ENCODE peak calls at places on chromosomes 3 and 15, in six cellular contexts. One of them, this sample, is unnamed.

GRCh38 chr15:99931703-99932603 is 198.7 kb upstream of the LYSMD4 start:
- DNase-seq in activated T-cell treated with anti-CD3 and anti-CD28 coated beads for 48 hours: no peak
- DNase-seq in HS-5: peak
- DNase-seq in endothelial cell of umbilical vein: no peak
- DNase-seq in renal cortical epithelial cell: peak
- DNase-seq in activated naive CD8-positive, alpha-beta T cell treated with anti-CD3 and anti-CD28 coated beads, Interleukin-2, amount 50 U/mL, for 16 hours: no peak
- DNase-seq in this sample: no peak

GRCh38 chr3:35565048-35565447 is 74.3 kb upstream of the ARPP21 start:
- DNase-seq in activated T-cell treated with anti-CD3 and anti-CD28 coated beads for 48 hours: no peak
- DNase-seq in HS-5: no peak
- DNase-seq in endothelial cell of umbilical vein: no peak
- DNase-seq in renal cortical epithelial cell: no peak
- DNase-seq in activated naive CD8-positive, alpha-beta T cell treated with anti-CD3 and anti-CD28 coated beads, Interleukin-2, amount 50 U/mL, for 16 hours: no peak
- DNase-seq in this sample: no peak

GRCh38 chr3:13867727-13868126 is 12.1 kb downstream of the WNT7A start:
- DNase-seq in activated T-cell treated with anti-CD3 and anti-CD28 coated beads for 48 hours: no peak
- DNase-seq in HS-5: no peak
- DNase-seq in endothelial cell of umbilical vein: no peak
- DNase-seq in renal cortical epithelial cell: no peak
- DNase-seq in activated naive CD8-positive, alpha-beta T cell treated with anti-CD3 and anti-CD28 coated beads, Interleukin-2, amount 50 U/mL, for 16 hours: no peak
- DNase-seq in this sample: no peak

GRCh38 chr15:49619226-49619625 is 1.4 kb downstream of the FAM227B start:
- DNase-seq in activated T-cell treated with anti-CD3 and anti-CD28 coated beads for 48 hours: no peak
- DNase-seq in HS-5: no peak
- DNase-seq in endothelial cell of umbilical vein: no peak
- DNase-seq in renal cortical epithelial cell: no peak
- DNase-seq in activated naive CD8-positive, alpha-beta T cell treated with anti-CD3 and anti-CD28 coated beads, Interleukin-2, amount 50 U/mL, for 16 hours: no peak
- DNase-seq in this sample: no peak

GRCh38 chr15:92621972-92622533 is 33.5 kb downstream of the FAM174B start:
- DNase-seq in activated T-cell treated with anti-CD3 and anti-CD28 coated beads for 48 hours: no peak
- DNase-seq in HS-5: no peak
- DNase-seq in endothelial cell of umbilical vein: no peak
- DNase-seq in renal cortical epithelial cell: no peak
- DNase-seq in activated naive CD8-positive, alpha-beta T cell treated with anti-CD3 and anti-CD28 coated beads, Interleukin-2, amount 50 U/mL, for 16 hours: no peak
- DNase-seq in this sample: no peak

GRCh38 chr15:60548101-60548500 is 69.2 kb upstream of the ICE2 start:
- DNase-seq in activated T-cell treated with anti-CD3 and anti-CD28 coated beads for 48 hours: peak
- DNase-seq in HS-5: no peak
- DNase-seq in endothelial cell of umbilical vein: no peak
- DNase-seq in renal cortical epithelial cell: peak
- DNase-seq in activated naive CD8-positive, alpha-beta T cell treated with anti-CD3 and anti-CD28 coated beads, Interleukin-2, amount 50 U/mL, for 16 hours: peak
- DNase-seq in this sample: no peak

GRCh38 chr3:175274474-175275218 is 415.5 kb downstream of the NAALADL2 start:
- DNase-seq in activated T-cell treated with anti-CD3 and anti-CD28 coated beads for 48 hours: no peak
- DNase-seq in HS-5: no peak
- DNase-seq in endothelial cell of umbilical vein: no peak
- DNase-seq in renal cortical epithelial cell: no peak
- DNase-seq in activated naive CD8-positive, alpha-beta T cell treated with anti-CD3 and anti-CD28 coated beads, Interleukin-2, amount 50 U/mL, for 16 hours: no peak
- DNase-seq in this sample: no peak

GRCh38 chr15:99051308-99051707 is 43.7 kb upstream of the PGPEP1L start:
- DNase-seq in activated T-cell treated with anti-CD3 and anti-CD28 coated beads for 48 hours: no peak
- DNase-seq in HS-5: no peak
- DNase-seq in endothelial cell of umbilical vein: no peak
- DNase-seq in renal cortical epithelial cell: no peak
- DNase-seq in activated naive CD8-positive, alpha-beta T cell treated with anti-CD3 and anti-CD28 coated beads, Interleukin-2, amount 50 U/mL, for 16 hours: no peak
- DNase-seq in this sample: no peak

GRCh38 chr3:17724122-17724521 is 18.3 kb downstream of the TBC1D5 start:
- DNase-seq in activated T-cell treated with anti-CD3 and anti-CD28 coated beads for 48 hours: no peak
- DNase-seq in HS-5: no peak
- DNase-seq in endothelial cell of umbilical vein: no peak
- DNase-seq in renal cortical epithelial cell: no peak
- DNase-seq in activated naive CD8-positive, alpha-beta T cell treated with anti-CD3 and anti-CD28 coated beads, Interleukin-2, amount 50 U/mL, for 16 hours: no peak
- DNase-seq in this sample: no peak

GRCh38 chr3:52895416-52895815 is 1.9 kb downstream of the STIMATE start:
- DNase-seq in activated T-cell treated with anti-CD3 and anti-CD28 coated beads for 48 hours: no peak
- DNase-seq in HS-5: no peak
- DNase-seq in endothelial cell of umbilical vein: no peak
- DNase-seq in renal cortical epithelial cell: no peak
- DNase-seq in activated naive CD8-positive, alpha-beta T cell treated with anti-CD3 and anti-CD28 coated beads, Interleukin-2, amount 50 U/mL, for 16 hours: no peak
- DNase-seq in this sample: no peak

GRCh38 chr15:51750942-51751686 is at the start of gene TMOD2:
- DNase-seq in activated T-cell treated with anti-CD3 and anti-CD28 coated beads for 48 hours: peak
- DNase-seq in HS-5: no peak
- DNase-seq in endothelial cell of umbilical vein: no peak
- DNase-seq in renal cortical epithelial cell: no peak
- DNase-seq in activated naive CD8-positive, alpha-beta T cell treated with anti-CD3 and anti-CD28 coated beads, Interleukin-2, amount 50 U/mL, for 16 hours: no peak
- DNase-seq in this sample: peak

GRCh38 chr3:14775011-14775410 is 43.8 kb upstream of the FGD5 start:
- DNase-seq in activated T-cell treated with anti-CD3 and anti-CD28 coated beads for 48 hours: no peak
- DNase-seq in HS-5: no peak
- DNase-seq in endothelial cell of umbilical vein: no peak
- DNase-seq in renal cortical epithelial cell: no peak
- DNase-seq in activated naive CD8-positive, alpha-beta T cell treated with anti-CD3 and anti-CD28 coated beads, Interleukin-2, amount 50 U/mL, for 16 hours: no peak
- DNase-seq in this sample: no peak

GRCh38 chr3:26090589-26090988 is 300.7 kb downstream of the OXSM start:
- DNase-seq in activated T-cell treated with anti-CD3 and anti-CD28 coated beads for 48 hours: no peak
- DNase-seq in HS-5: no peak
- DNase-seq in endothelial cell of umbilical vein: no peak
- DNase-seq in renal cortical epithelial cell: no peak
- DNase-seq in activated naive CD8-positive, alpha-beta T cell treated with anti-CD3 and anti-CD28 coated beads, Interleukin-2, amount 50 U/mL, for 16 hours: no peak
- DNase-seq in this sample: no peak

GRCh38 chr15:38699633-38700230 is 135.1 kb upstream of the RASGRP1 start:
- DNase-seq in activated T-cell treated with anti-CD3 and anti-CD28 coated beads for 48 hours: peak
- DNase-seq in HS-5: peak
- DNase-seq in endothelial cell of umbilical vein: peak
- DNase-seq in renal cortical epithelial cell: peak
- DNase-seq in activated naive CD8-positive, alpha-beta T cell treated with anti-CD3 and anti-CD28 coated beads, Interleukin-2, amount 50 U/mL, for 16 hours: peak
- DNase-seq in this sample: no peak

GRCh38 chr3:65597225-65597951 is 441.3 kb downstream of the MAGI1 start:
- DNase-seq in activated T-cell treated with anti-CD3 and anti-CD28 coated beads for 48 hours: no peak
- DNase-seq in HS-5: no peak
- DNase-seq in endothelial cell of umbilical vein: peak
- DNase-seq in renal cortical epithelial cell: peak
- DNase-seq in activated naive CD8-positive, alpha-beta T cell treated with anti-CD3 and anti-CD28 coated beads, Interleukin-2, amount 50 U/mL, for 16 hours: no peak
- DNase-seq in this sample: peak

GRCh38 chr15:83275412-83275811 is 9.1 kb downstream of the BNC1 start:
- DNase-seq in activated T-cell treated with anti-CD3 and anti-CD28 coated beads for 48 hours: no peak
- DNase-seq in HS-5: no peak
- DNase-seq in endothelial cell of umbilical vein: no peak
- DNase-seq in renal cortical epithelial cell: peak
- DNase-seq in activated naive CD8-positive, alpha-beta T cell treated with anti-CD3 and anti-CD28 coated beads, Interleukin-2, amount 50 U/mL, for 16 hours: no peak
- DNase-seq in this sample: no peak

GRCh38 chr15:59995568-59996349 is 8.4 kb upstream of the FOXB1 start:
- DNase-seq in activated T-cell treated with anti-CD3 and anti-CD28 coated beads for 48 hours: no peak
- DNase-seq in HS-5: no peak
- DNase-seq in endothelial cell of umbilical vein: no peak
- DNase-seq in renal cortical epithelial cell: no peak
- DNase-seq in activated naive CD8-positive, alpha-beta T cell treated with anti-CD3 and anti-CD28 coated beads, Interleukin-2, amount 50 U/mL, for 16 hours: no peak
- DNase-seq in this sample: no peak

GRCh38 chr3:189121088-189121487 is 50.7 kb upstream of the TPRG1 start:
- DNase-seq in activated T-cell treated with anti-CD3 and anti-CD28 coated beads for 48 hours: no peak
- DNase-seq in HS-5: no peak
- DNase-seq in endothelial cell of umbilical vein: no peak
- DNase-seq in renal cortical epithelial cell: no peak
- DNase-seq in activated naive CD8-positive, alpha-beta T cell treated with anti-CD3 and anti-CD28 coated beads, Interleukin-2, amount 50 U/mL, for 16 hours: no peak
- DNase-seq in this sample: no peak

GRCh38 chr15:78255421-78256043 is 8.8 kb upstream of the DNAJA4 start:
- DNase-seq in activated T-cell treated with anti-CD3 and anti-CD28 coated beads for 48 hours: no peak
- DNase-seq in HS-5: no peak
- DNase-seq in endothelial cell of umbilical vein: no peak
- DNase-seq in renal cortical epithelial cell: no peak
- DNase-seq in activated naive CD8-positive, alpha-beta T cell treated with anti-CD3 and anti-CD28 coated beads, Interleukin-2, amount 50 U/mL, for 16 hours: no peak
- DNase-seq in this sample: no peak

GRCh38 chr15:38041576-38041975 is 107.1 kb downstream of the TMCO5A start:
- DNase-seq in activated T-cell treated with anti-CD3 and anti-CD28 coated beads for 48 hours: no peak
- DNase-seq in HS-5: no peak
- DNase-seq in endothelial cell of umbilical vein: peak
- DNase-seq in renal cortical epithelial cell: peak
- DNase-seq in activated naive CD8-positive, alpha-beta T cell treated with anti-CD3 and anti-CD28 coated beads, Interleukin-2, amount 50 U/mL, for 16 hours: no peak
- DNase-seq in this sample: no peak

GRCh38 chr3:53593611-53594010 is 99.2 kb downstream of the CACNA1D start:
- DNase-seq in activated T-cell treated with anti-CD3 and anti-CD28 coated beads for 48 hours: no peak
- DNase-seq in HS-5: no peak
- DNase-seq in endothelial cell of umbilical vein: no peak
- DNase-seq in renal cortical epithelial cell: no peak
- DNase-seq in activated naive CD8-positive, alpha-beta T cell treated with anti-CD3 and anti-CD28 coated beads, Interleukin-2, amount 50 U/mL, for 16 hours: no peak
- DNase-seq in this sample: no peak

GRCh38 chr15:79641841-79642240 is 209.7 kb downstream of the MINAR1 start:
- DNase-seq in activated T-cell treated with anti-CD3 and anti-CD28 coated beads for 48 hours: no peak
- DNase-seq in HS-5: no peak
- DNase-seq in endothelial cell of umbilical vein: no peak
- DNase-seq in renal cortical epithelial cell: no peak
- DNase-seq in activated naive CD8-positive, alpha-beta T cell treated with anti-CD3 and anti-CD28 coated beads, Interleukin-2, amount 50 U/mL, for 16 hours: no peak
- DNase-seq in this sample: no peak

GRCh38 chr3:159482241-159483031 is 506.2 kb upstream of the IL12A start:
- DNase-seq in activated T-cell treated with anti-CD3 and anti-CD28 coated beads for 48 hours: no peak
- DNase-seq in HS-5: no peak
- DNase-seq in endothelial cell of umbilical vein: no peak
- DNase-seq in renal cortical epithelial cell: no peak
- DNase-seq in activated naive CD8-positive, alpha-beta T cell treated with anti-CD3 and anti-CD28 coated beads, Interleukin-2, amount 50 U/mL, for 16 hours: no peak
- DNase-seq in this sample: no peak

GRCh38 chr3:20160230-20160629 is 25.8 kb downstream of the SGO1 start:
- DNase-seq in activated T-cell treated with anti-CD3 and anti-CD28 coated beads for 48 hours: no peak
- DNase-seq in HS-5: no peak
- DNase-seq in endothelial cell of umbilical vein: no peak
- DNase-seq in renal cortical epithelial cell: no peak
- DNase-seq in activated naive CD8-positive, alpha-beta T cell treated with anti-CD3 and anti-CD28 coated beads, Interleukin-2, amount 50 U/mL, for 16 hours: no peak
- DNase-seq in this sample: no peak

GRCh38 chr3:195081242-195081963 is 189.6 kb downstream of the XXYLT1 start:
- DNase-seq in activated T-cell treated with anti-CD3 and anti-CD28 coated beads for 48 hours: no peak
- DNase-seq in HS-5: no peak
- DNase-seq in endothelial cell of umbilical vein: peak
- DNase-seq in renal cortical epithelial cell: no peak
- DNase-seq in activated naive CD8-positive, alpha-beta T cell treated with anti-CD3 and anti-CD28 coated beads, Interleukin-2, amount 50 U/mL, for 16 hours: no peak
- DNase-seq in this sample: no peak

GRCh38 chr15:67937153-67937761 is 97.4 kb upstream of the RNU6-1 start:
- DNase-seq in activated T-cell treated with anti-CD3 and anti-CD28 coated beads for 48 hours: no peak
- DNase-seq in HS-5: no peak
- DNase-seq in endothelial cell of umbilical vein: no peak
- DNase-seq in renal cortical epithelial cell: no peak
- DNase-seq in activated naive CD8-positive, alpha-beta T cell treated with anti-CD3 and anti-CD28 coated beads, Interleukin-2, amount 50 U/mL, for 16 hours: no peak
- DNase-seq in this sample: no peak

GRCh38 chr3:85533586-85533985 is 574.8 kb downstream of the CADM2 start:
- DNase-seq in activated T-cell treated with anti-CD3 and anti-CD28 coated beads for 48 hours: no peak
- DNase-seq in HS-5: no peak
- DNase-seq in endothelial cell of umbilical vein: no peak
- DNase-seq in renal cortical epithelial cell: no peak
- DNase-seq in activated naive CD8-positive, alpha-beta T cell treated with anti-CD3 and anti-CD28 coated beads, Interleukin-2, amount 50 U/mL, for 16 hours: no peak
- DNase-seq in this sample: no peak

GRCh38 chr3:58630081-58630709 is 36.4 kb downstream of the FAM3D start:
- DNase-seq in activated T-cell treated with anti-CD3 and anti-CD28 coated beads for 48 hours: peak
- DNase-seq in HS-5: peak
- DNase-seq in endothelial cell of umbilical vein: peak
- DNase-seq in renal cortical epithelial cell: peak
- DNase-seq in activated naive CD8-positive, alpha-beta T cell treated with anti-CD3 and anti-CD28 coated beads, Interleukin-2, amount 50 U/mL, for 16 hours: peak
- DNase-seq in this sample: peak

GRCh38 chr3:112676659-112677234 is 35.8 kb upstream of the CCDC80 start:
- DNase-seq in activated T-cell treated with anti-CD3 and anti-CD28 coated beads for 48 hours: peak
- DNase-seq in HS-5: peak
- DNase-seq in endothelial cell of umbilical vein: peak
- DNase-seq in renal cortical epithelial cell: peak
- DNase-seq in activated naive CD8-positive, alpha-beta T cell treated with anti-CD3 and anti-CD28 coated beads, Interleukin-2, amount 50 U/mL, for 16 hours: peak
- DNase-seq in this sample: no peak

GRCh38 chr3:66472313-66473134 is 28.3 kb downstream of the LRIG1 start:
- DNase-seq in activated T-cell treated with anti-CD3 and anti-CD28 coated beads for 48 hours: no peak
- DNase-seq in HS-5: peak
- DNase-seq in endothelial cell of umbilical vein: peak
- DNase-seq in renal cortical epithelial cell: peak
- DNase-seq in activated naive CD8-positive, alpha-beta T cell treated with anti-CD3 and anti-CD28 coated beads, Interleukin-2, amount 50 U/mL, for 16 hours: no peak
- DNase-seq in this sample: no peak

GRCh38 chr3:38588276-38588971 is 61.1 kb downstream of the SCN5A start:
- DNase-seq in activated T-cell treated with anti-CD3 and anti-CD28 coated beads for 48 hours: no peak
- DNase-seq in HS-5: no peak
- DNase-seq in endothelial cell of umbilical vein: no peak
- DNase-seq in renal cortical epithelial cell: peak
- DNase-seq in activated naive CD8-positive, alpha-beta T cell treated with anti-CD3 and anti-CD28 coated beads, Interleukin-2, amount 50 U/mL, for 16 hours: no peak
- DNase-seq in this sample: no peak

GRCh38 chr3:20837676-20838302 is 651.8 kb upstream of the SGO1 start:
- DNase-seq in activated T-cell treated with anti-CD3 and anti-CD28 coated beads for 48 hours: no peak
- DNase-seq in HS-5: no peak
- DNase-seq in endothelial cell of umbilical vein: no peak
- DNase-seq in renal cortical epithelial cell: no peak
- DNase-seq in activated naive CD8-positive, alpha-beta T cell treated with anti-CD3 and anti-CD28 coated beads, Interleukin-2, amount 50 U/mL, for 16 hours: no peak
- DNase-seq in this sample: no peak

GRCh38 chr3:21839592-21839991 is 88.6 kb upstream of the ZNF385D start:
- DNase-seq in activated T-cell treated with anti-CD3 and anti-CD28 coated beads for 48 hours: no peak
- DNase-seq in HS-5: peak
- DNase-seq in endothelial cell of umbilical vein: no peak
- DNase-seq in renal cortical epithelial cell: peak
- DNase-seq in activated naive CD8-positive, alpha-beta T cell treated with anti-CD3 and anti-CD28 coated beads, Interleukin-2, amount 50 U/mL, for 16 hours: no peak
- DNase-seq in this sample: no peak

GRCh38 chr15:85707519-85708338 is 87.0 kb downstream of the KLHL25 start:
- DNase-seq in activated T-cell treated with anti-CD3 and anti-CD28 coated beads for 48 hours: no peak
- DNase-seq in HS-5: no peak
- DNase-seq in endothelial cell of umbilical vein: peak
- DNase-seq in renal cortical epithelial cell: peak
- DNase-seq in activated naive CD8-positive, alpha-beta T cell treated with anti-CD3 and anti-CD28 coated beads, Interleukin-2, amount 50 U/mL, for 16 hours: no peak
- DNase-seq in this sample: no peak

GRCh38 chr3:51434746-51435323 is 43.8 kb downstream of the RBM15B start:
- DNase-seq in activated T-cell treated with anti-CD3 and anti-CD28 coated beads for 48 hours: peak
- DNase-seq in HS-5: no peak
- DNase-seq in endothelial cell of umbilical vein: peak
- DNase-seq in renal cortical epithelial cell: peak
- DNase-seq in activated naive CD8-positive, alpha-beta T cell treated with anti-CD3 and anti-CD28 coated beads, Interleukin-2, amount 50 U/mL, for 16 hours: no peak
- DNase-seq in this sample: no peak